ENCODE peak calls at places on chromosomes 5 and 9, in five cellular contexts. H, M, L, C and D are unnamed samples.
A peak's percentile ranks its signal among the peaks of the same experiment; 100 is the strongest.

GRCh38 chr9:75962186-75963036 is 71.9 kb downstream of the PCSK5 start:
- DNase-seq in H (peak; percentile 32), M (peak; percentile 64), L (no peak), C (no peak), D (peak; percentile 70)

GRCh38 chr5:96483878-96484277 is 50.8 kb upstream of the PCSK1 start:
- DNase-seq in H (no peak), M (peak; percentile 1), L (peak; percentile 32), C (no peak), D (no peak)

GRCh38 chr5:173835662-173836061 is 52.5 kb upstream of the CPEB4 start:
- DNase-seq in H (no peak), M (peak; percentile 15), L (no peak), C (no peak), D (no peak)

GRCh38 chr9:30677256-30677655 is 1707.2 kb upstream of the ACO1 start:
- DNase-seq in H (no peak), M (no peak), L (no peak), C (no peak), D (no peak)

GRCh38 chr5:135019314-135019713 is 14.7 kb downstream of the PITX1 start:
- DNase-seq in H (no peak), M (no peak), L (no peak), C (peak; percentile 11), D (no peak)

GRCh38 chr5:172312286-172312685 is 28.7 kb upstream of the UBTD2 start:
- DNase-seq in H (no peak), M (no peak), L (no peak), C (no peak), D (no peak)

GRCh38 chr9:130893250-130894101 is 3.1 kb downstream of the QRFP start:
- DNase-seq in H (peak; percentile 62), M (no peak), L (no peak), C (peak; percentile 67), D (peak; percentile 58)

GRCh38 chr5:115461093-115461492 is 83.5 kb downstream of the FEM1C start:
- DNase-seq in H (no peak), M (no peak), L (no peak), C (no peak), D (no peak)

GRCh38 chr9:14882118-14882517 is 28.1 kb downstream of the FREM1 start:
- DNase-seq in H (no peak), M (no peak), L (peak; percentile 66), C (no peak), D (no peak)

GRCh38 chr5:135039526-135040296 is 5.7 kb upstream of the PITX1 start:
- DNase-seq in H (no peak), M (peak; percentile 24), L (no peak), C (no peak), D (no peak)

GRCh38 chr9:76557674-76558073 is 98.7 kb downstream of the GCNT1 start:
- DNase-seq in H (no peak), M (no peak), L (no peak), C (no peak), D (no peak)

GRCh38 chr5:81852277-81853004 is 101.5 kb upstream of the SSBP2 start:
- DNase-seq in H (peak; percentile 22), M (peak; percentile 31), L (no peak), C (peak; percentile 22), D (peak; percentile 21)

GRCh38 chr9:90915693-90916092 is 114.1 kb downstream of the SYK start:
- DNase-seq in H (peak; percentile 70), M (peak; percentile 33), L (no peak), C (no peak), D (no peak)

GRCh38 chr9:108103294-108103693 is 613.7 kb upstream of the KLF4 start:
- DNase-seq in H (no peak), M (no peak), L (no peak), C (no peak), D (no peak)

GRCh38 chr5:19531374-19531952 is 456.5 kb downstream of the CDH18 start:
- DNase-seq in H (no peak), M (peak; percentile 92), L (no peak), C (no peak), D (no peak)

DNA sequence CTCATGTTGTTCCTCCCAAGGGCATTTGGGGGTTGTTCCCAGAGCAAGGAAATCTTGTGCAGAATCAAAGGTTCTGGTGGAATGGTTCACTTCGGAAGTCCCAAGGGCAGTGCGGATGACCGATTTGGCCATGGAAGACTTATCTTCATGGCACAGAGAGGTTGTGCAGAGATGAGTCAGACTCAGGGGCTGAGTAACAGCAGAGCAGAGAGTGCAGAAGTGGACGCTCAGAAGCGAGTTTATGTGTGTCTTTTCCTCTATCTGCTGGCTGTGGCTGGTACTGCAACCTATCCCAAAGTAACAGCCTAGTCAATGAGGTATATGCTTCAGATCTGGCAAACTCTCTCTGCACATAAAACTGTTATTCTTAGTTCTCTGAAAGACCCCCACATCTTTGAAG is 118.1 kb downstream of the DPYSL3 start:
- DNase-seq in H (peak; percentile 74), M (peak; percentile 12), L (peak; percentile 25), C (peak; percentile 79), D (no peak)
- H3K36me3 ChIP-seq in H (no peaks in the 10 kb centered on the region), M (no peaks in the 10 kb centered on the region), L (no peaks in the 10 kb centered on the region), C (peaks cover 41% of the 10 kb centered on the region), D (peaks cover 14% of the 10 kb centered on the region)

GRCh38 chr5:149301049-149301743 is 29.5 kb downstream of the AFAP1L1 start:
- DNase-seq in H (no peak), M (no peak), L (no peak), C (no peak), D (no peak)

GRCh38 chr5:149299451-149300054 is 27.9 kb downstream of the AFAP1L1 start:
- DNase-seq in H (peak; percentile 57), M (no peak), L (peak; percentile 59), C (no peak), D (peak; percentile 34)

GRCh38 chr5:149300441-149300840 is 28.8 kb downstream of the AFAP1L1 start:
- DNase-seq in H (no peak), M (no peak), L (no peak), C (no peak), D (no peak)

GRCh38 chr5:149303210-149303609 is 31.6 kb downstream of the AFAP1L1 start:
- DNase-seq in H (no peak), M (no peak), L (no peak), C (no peak), D (no peak)

DNA sequence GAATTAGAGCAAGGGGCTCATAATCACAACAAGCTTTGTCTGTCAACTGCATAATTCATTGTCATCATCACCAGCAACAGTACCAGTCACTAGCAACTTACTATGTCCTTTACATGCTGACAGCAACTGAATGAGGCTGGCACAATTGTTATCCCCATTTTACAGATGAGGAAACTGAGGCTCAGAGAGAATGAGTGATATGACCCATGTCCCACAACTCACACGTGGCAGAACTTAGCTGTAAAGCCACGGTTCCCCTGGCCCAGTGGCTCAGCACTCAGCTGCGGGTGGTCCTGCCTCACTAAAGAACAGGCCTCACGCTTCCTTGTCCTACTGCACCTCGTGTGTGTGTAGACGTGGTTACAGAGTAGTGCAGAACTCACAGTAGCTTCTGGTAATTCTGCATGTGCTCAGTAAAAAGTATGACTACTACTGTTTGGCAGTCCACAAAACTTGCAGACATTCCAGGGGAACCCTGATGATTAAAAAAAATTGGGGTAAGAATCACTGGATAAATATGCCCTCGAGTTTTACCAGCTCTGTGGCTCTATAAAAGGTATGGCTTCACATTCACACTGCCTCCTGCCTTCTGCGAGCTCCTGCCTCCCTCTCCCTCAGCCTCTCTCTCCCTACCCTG is 30.2 kb downstream of the AFAP1L1 start:
- DNase-seq in H (no peak), M (no peak), L (no peak), C (no peak), D (no peak)
- H3K4me1 ChIP-seq in H (peaks cover 6% of the 10 kb centered on the region), M (no peaks in the 10 kb centered on the region), L (peaks cover 27% of the 10 kb centered on the region), C (no peaks in the 10 kb centered on the region), D (peaks cover 82% of the 10 kb centered on the region)

GRCh38 chr9:88998506-88998905 is 7.2 kb downstream of the S1PR3 start:
- DNase-seq in H (no peak), M (peak; percentile 49), L (no peak), C (peak; percentile 26), D (no peak)
- H3K36me3 ChIP-seq in H (no peaks in the 10 kb centered on the region), M (no peaks in the 10 kb centered on the region), L (no peaks in the 10 kb centered on the region), C (peaks cover 32% of the 10 kb centered on the region), D (peaks cover 23% of the 10 kb centered on the region)

GRCh38 chr9:35910613-35911488 is 1.6 kb downstream of the SPAAR start:
- DNase-seq in H (peak; percentile 66), M (peak; percentile 39), L (peak; percentile 58), C (no peak), D (peak; percentile 39)
- H3K4me1 ChIP-seq in H (peaks cover 57% of the 10 kb centered on the region), M (peaks cover 52% of the 10 kb centered on the region), L (peaks cover 84% of the 10 kb centered on the region), C (peaks cover 87% of the 10 kb centered on the region), D (peaks cover 87% of the 10 kb centered on the region)

DNA sequence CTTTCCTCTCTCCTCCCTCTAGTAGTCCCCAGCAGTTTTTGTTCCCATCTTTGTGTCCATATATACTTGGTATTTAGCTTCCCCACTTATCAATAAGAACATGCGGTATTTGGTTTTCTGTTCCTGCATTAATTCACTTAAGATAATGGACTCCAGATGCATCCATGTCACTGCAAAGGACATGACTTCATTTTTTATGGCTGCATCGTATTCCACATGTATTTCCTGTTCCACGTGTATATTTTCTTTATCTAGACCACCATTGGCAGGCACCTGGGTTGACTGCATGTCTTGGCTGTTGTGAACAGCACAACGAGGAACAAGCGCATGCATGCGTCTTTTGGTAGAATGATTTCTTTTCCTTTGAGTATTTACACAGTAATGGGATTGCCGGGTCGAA is 6.2 kb downstream of the ZNF79 start:
- DNase-seq in H (no peak), M (no peak), L (no peak), C (no peak), D (no peak)
- H3K36me3 ChIP-seq in H (no peaks in the 10 kb centered on the region), M (peaks cover 27% of the 10 kb centered on the region), L (peaks cover 23% of the 10 kb centered on the region), C (peaks cover 70% of the 10 kb centered on the region), D (peaks cover 59% of the 10 kb centered on the region)